ENCODE peak calls at places on chromosome X, in eight cellular contexts. R, G, I, Y, X, J, E and H are unnamed samples.

GRCh38 chrX:11435568-11435967 is 142.4 kb downstream of the AMELX start:
- DNase-seq in G (peak; percentile 93), I (no peak), Y (no peak), X (peak; percentile 90), J (peak; percentile 62), E (no peak), R (peak; percentile 82), H (no peak)

GRCh38 chrX:1164322-1165288 is 47.8 kb downstream of the CRLF2 start:
- DNase-seq in J (no peak), X (no peak), R (no peak), E (no peak), Y (no peak), G (no peak), I (no peak), H (no peak)

GRCh38 chrX:63434665-63435064 is 83.5 kb upstream of the SPIN4 start:
- DNase-seq in J (peak; percentile 22), R (peak; percentile 3), E (no peak), G (peak; percentile 58), I (peak; percentile 85), X (no peak), Y (peak; percentile 4), H (no peak)

GRCh38 chrX:22093550-22093949 is 61.4 kb downstream of the PHEX start:
- DNase-seq in R (no peak), E (no peak), J (no peak), I (no peak), Y (no peak), G (no peak), X (no peak), H (no peak)

GRCh38 chrX:15911729-15912550 is 57.3 kb upstream of the AP1S2 start:
- DNase-seq in I (no peak), X (no peak), J (no peak), G (no peak), R (peak; percentile 18), E (no peak), Y (no peak), H (no peak)

GRCh38 chrX:81286608-81287007 is 84.7 kb downstream of the SH3BGRL start:
- DNase-seq in R (no peak), Y (no peak), X (no peak), G (no peak), I (no peak), E (no peak), J (peak; percentile 26), H (no peak)

GRCh38 chrX:152915541-152916241 is 17.8 kb downstream of the ZNF185 start:
- DNase-seq in X (no peak), G (peak; percentile 64), J (peak; percentile 79), E (no peak), I (peak; percentile 40), Y (peak; percentile 52), R (peak; percentile 74), H (no peak)

GRCh38 chrX:45850775-45851433 is 650.2 kb upstream of the DIPK2B start:
- DNase-seq in J (peak; percentile 28), R (peak; percentile 64), G (peak; percentile 54), I (peak; percentile 57), X (no peak), Y (peak; percentile 26), E (peak; percentile 43), H (no peak)

GRCh38 chrX:108439961-108440696 is 491 bp downstream of the COL4A5 start:
- DNase-seq in Y (peak; percentile 17), E (peak; percentile 36), R (peak; percentile 48), I (peak; percentile 30), G (peak; percentile 49), X (no peak), J (peak; percentile 21), H (no peak)

GRCh38 chrX:39174761-39175417 is 373.6 kb downstream of the MID1IP1 start:
- DNase-seq in R (peak; percentile 11), E (no peak), Y (no peak), X (no peak), G (no peak), I (no peak), J (no peak), H (no peak)

GRCh38 chrX:40539214-40540142 is 41.3 kb upstream of the ATP6AP2 start:
- DNase-seq in E (no peak), R (peak; percentile 79), X (peak; percentile 40), Y (peak; percentile 25), J (peak; percentile 71), I (peak; percentile 72), G (peak; percentile 60), H (peak; percentile 23)

GRCh38 chrX:40543661-40544328 is 37.0 kb upstream of the ATP6AP2 start:
- DNase-seq in I (peak; percentile 72), J (peak; percentile 71), E (no peak), Y (peak; percentile 45), R (peak; percentile 66), X (no peak), G (peak; percentile 51), H (no peak)

GRCh38 chrX:40544343-40545250 is 36.2 kb upstream of the ATP6AP2 start:
- DNase-seq in R (peak; percentile 9), X (no peak), Y (peak; percentile 11), I (peak; percentile 13), J (peak; percentile 25), G (peak; percentile 14), E (no peak), H (no peak)

GRCh38 chrX:40542972-40543371 is 37.8 kb upstream of the ATP6AP2 start:
- DNase-seq in E (no peak), G (no peak), X (no peak), J (no peak), Y (no peak), R (no peak), I (no peak), H (no peak)

GRCh38 chrX:40542208-40542607 is 38.6 kb upstream of the ATP6AP2 start:
- DNase-seq in R (no peak), G (no peak), E (no peak), J (no peak), Y (no peak), X (no peak), I (no peak), H (no peak)
- TF ChIP-seq CTCF in R (no peak), G (no peak), E (no peak), J (no peak), Y (no peak), X (no peak), I (no peak), H (no peak)

GRCh38 chrX:120999413-120999812 is 13.9 kb upstream of the CT47A1 start:
- DNase-seq in G (no peak), Y (no peak), I (no peak), J (no peak), R (no peak), X (no peak), E (no peak), H (no peak)

DNA sequence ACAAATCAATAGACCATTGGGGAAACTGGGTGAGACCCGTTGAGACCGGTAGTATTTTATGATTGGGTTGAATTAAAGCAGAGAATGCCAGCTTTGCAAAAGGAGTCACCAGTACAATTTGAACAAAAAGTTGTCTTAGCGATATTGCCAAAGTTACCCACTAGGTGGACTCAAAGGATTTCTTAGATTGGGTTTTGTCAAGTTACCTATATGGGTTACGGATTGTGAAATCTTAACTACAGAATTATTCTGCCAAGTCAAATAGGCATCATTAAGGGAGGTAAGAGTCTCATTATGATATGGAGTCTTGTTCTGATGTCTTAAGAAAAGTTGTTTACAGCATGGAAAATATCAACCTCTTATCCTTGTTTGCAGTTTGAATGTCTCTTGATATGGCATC is 15.0 kb upstream of the CT47A1 start:
- DNase-seq in J (no peak), I (peak; percentile 55), G (peak; percentile 9), E (no peak), X (no peak), R (peak; percentile 12), Y (no peak), H (no peak)
- TF ChIP-seq CTCF in J (no peak), I (peak; percentile 46), G (no peak), E (no peak), X (peak; percentile 11), R (no peak), Y (no peak), H (no peak)

GRCh38 chrX:17697191-17697590 is 40.1 kb upstream of the SCML1 start:
- DNase-seq in J (peak; percentile 15), G (no peak), E (no peak), Y (no peak), X (no peak), I (peak; percentile 34), R (peak; percentile 40), H (no peak)
- TF ChIP-seq CTCF in J (no peak), G (no peak), E (no peak), Y (no peak), X (peak; percentile 10), I (no peak), R (no peak), H (no peak)

GRCh38 chrX:134206221-134206620 is 30.8 kb upstream of the CCDC160 start:
- DNase-seq in X (no peak), I (no peak), J (no peak), G (no peak), Y (no peak), E (no peak), R (no peak), H (no peak)
- TF ChIP-seq CTCF in X (no peak), I (no peak), J (no peak), G (no peak), Y (no peak), E (no peak), R (no peak), H (no peak)